ENCODE peak calls at places on chromosomes 7 and 10, in eight cellular contexts. L is islet precursor cell, G is fibroblast of mammary gland, I is HT-29, M is GF-D8, K is stomach, H is left cardiac atrium, B is right cardiac atrium. E is an unnamed sample.

GRCh38 chr10:110376021-110376773 is 71.5 kb upstream of the SMNDC1 start:
- DNase-seq in L (no peak), G (no peak), I (no peak), M (no peak), K (no peak), H (peak; percentile 70), B (peak; percentile 79), E (no peak)

GRCh38 chr7:155375337-155376277 is 77.9 kb downstream of the INSIG1 start:
- DNase-seq in L (no peak), G (no peak), I (no peak), M (peak; percentile 77), K (no peak), H (no peak), B (no peak), E (peak; percentile 55)

GRCh38 chr10:12777840-12778585 is 223.5 kb downstream of the CCDC3 start:
- DNase-seq in L (no peak), G (no peak), I (no peak), M (no peak), K (no peak), H (peak; percentile 59), B (peak; percentile 79), E (no peak)

GRCh38 chr7:27182861-27183681 is 2.0 kb downstream of the HOXA11 start:
- DNase-seq in L (peak; percentile 89), G (no peak), I (no peak), M (no peak), K (peak; percentile 16), H (no peak), B (peak; percentile 36), E (no peak)

GRCh38 chr7:150923191-150923590 is 54.9 kb downstream of the KCNH2 start:
- DNase-seq in L (peak; percentile 11), G (no peak), I (no peak), M (no peak), K (no peak), H (no peak), B (no peak), E (no peak)

GRCh38 chr10:35387768-35388167 is 51.5 kb downstream of the CCNY start:
- DNase-seq in L (no peak), G (peak; percentile 79), I (no peak), M (no peak), K (peak; percentile 49), H (no peak), B (no peak), E (no peak)

GRCh38 chr7:92691578-92691977 is 101.4 kb upstream of the FAM133B start:
- DNase-seq in L (no peak), G (peak; percentile 79), I (peak; percentile 83), M (peak; percentile 66), K (no peak), H (no peak), B (no peak), E (peak; percentile 84)

GRCh38 chr10:53839437-53840039 is 961.5 kb downstream of the PCDH15 start:
- DNase-seq in L (no peak), G (peak; percentile 37), I (peak; percentile 65), M (no peak), K (no peak), H (no peak), B (no peak), E (peak; percentile 73)

GRCh38 chr10:28833313-28833712 is 156.0 kb downstream of the BAMBI start:
- DNase-seq in L (no peak), G (no peak), I (no peak), M (no peak), K (no peak), H (no peak), B (no peak), E (no peak)

GRCh38 chr10:53893061-53893460 is 908.0 kb downstream of the PCDH15 start:
- DNase-seq in L (no peak), G (no peak), I (no peak), M (no peak), K (no peak), H (no peak), B (no peak), E (no peak)

GRCh38 chr10:116490028-116490662 is 55.6 kb upstream of the PNLIP start:
- DNase-seq in L (no peak), G (peak; percentile 21), I (peak; percentile 53), M (no peak), K (no peak), H (no peak), B (no peak), E (peak; percentile 63)

GRCh38 chr7:117623606-117624005 is 143.8 kb downstream of the CFTR start:
- DNase-seq in L (no peak), G (no peak), I (no peak), M (no peak), K (no peak), H (no peak), B (no peak), E (no peak)

GRCh38 chr7:79301419-79301818 is 152.0 kb downstream of the MAGI2 start:
- DNase-seq in L (no peak), G (no peak), I (peak; percentile 32), M (no peak), K (no peak), H (no peak), B (no peak), E (no peak)

GRCh38 chr7:5435291-5436002 is 11.8 kb upstream of the TNRC18 start:
- DNase-seq in L (no peak), G (no peak), I (no peak), M (no peak), K (no peak), H (no peak), B (no peak), E (no peak)

E was measured in Kasumi-1.